ENCODE peak calls at places on chromosomes 13 and 19, in four cellular contexts. A is MV-4-11; S is activated CD4-positive, alpha-beta T cell treated with anti-CD3 and anti-CD28 coated beads for 48 hours; O is Peyer's patch. T is an unnamed sample.

GRCh38 chr19:53903055-53903680 is 5.9 kb upstream of the CACNG7 start:
- DNase-seq in A (peak), S (no peak), O (no peak), T (peak)

GRCh38 chr13:101554420-101555125 is 102.1 kb downstream of the ITGBL1 start:
- DNase-seq in A (no peak), S (no peak), O (no peak), T (no peak)

GRCh38 chr13:105074756-105075155 is 1460.7 kb downstream of the EFNB2 start:
- DNase-seq in A (no peak), S (no peak), O (no peak), T (no peak)

GRCh38 chr13:50125556-50126377 is 110.5 kb downstream of the KCNRG start:
- DNase-seq in A (peak), S (peak), O (peak), T (peak)

GRCh38 chr19:48484247-48484893 is 15.2 kb downstream of the CYTH2 start:
- DNase-seq in A (no peak), S (no peak), O (no peak), T (no peak)

GRCh38 chr19:3146677-3147100 is 10.9 kb downstream of the GNA15 start:
- DNase-seq in A (peak), S (peak), O (peak), T (no peak)

GRCh38 chr13:107301724-107302374 is 733.9 kb upstream of the ARGLU1 start:
- DNase-seq in A (no peak), S (no peak), O (no peak), T (no peak)

GRCh38 chr13:80524447-80525215 is 183.7 kb upstream of the SPRY2 start:
- DNase-seq in A (no peak), S (no peak), O (no peak), T (peak)

GRCh38 chr13:103222683-103223082 is 156.5 kb upstream of the SLC10A2 start:
- DNase-seq in A (no peak), S (no peak), O (no peak), T (no peak)

GRCh38 chr19:30001794-30002193 is 59.8 kb downstream of the URI1 start:
- DNase-seq in A (peak), S (no peak), O (no peak), T (no peak)

GRCh38 chr19:39390460-39390758 is 497 bp downstream of the PAF1 start:
- DNase-seq in A (no peak), S (peak), O (peak), T (no peak)

GRCh38 chr13:51000058-51000457 is 90.5 kb downstream of the RNASEH2B start:
- DNase-seq in A (peak), S (no peak), O (no peak), T (no peak)